ENCODE peak calls at places on chromosome 5, in four cellular contexts. Y is astrocyte of the spinal cord, G is left cardiac atrium, I is B cell. J is an unnamed sample.

GRCh38 chr5:44294492-44294891 is 94.7 kb downstream of the FGF10 start:
- DNase-seq in Y (no peak), G (peak; percentile 56), I (no peak), J (peak; percentile 51)

GRCh38 chr5:591746-592145 is 20.4 kb upstream of the CEP72 start:
- DNase-seq in Y (no peak), G (no peak), I (no peak), J (no peak)

GRCh38 chr5:134445841-134446818 is 34.4 kb upstream of the CDKN2AIPNL start:
- DNase-seq in Y (no peak), G (no peak), I (peak; percentile 61), J (no peak)

GRCh38 chr5:154884424-154884823 is 26.0 kb downstream of the CNOT8 start:
- DNase-seq in Y (no peak), G (no peak), I (no peak), J (no peak)

GRCh38 chr5:179373101-179373934 is 28.1 kb upstream of the ADAMTS2 start:
- DNase-seq in Y (no peak), G (no peak), I (no peak), J (no peak)

GRCh38 chr5:119400248-119400647 is 44.4 kb downstream of the TNFAIP8 start:
- DNase-seq in Y (no peak), G (no peak), I (no peak), J (no peak)

GRCh38 chr5:31516802-31517201 is 15.1 kb downstream of the DROSHA start:
- DNase-seq in Y (no peak), G (no peak), I (no peak), J (no peak)

GRCh38 chr5:150561571-150562295 is 53.8 kb downstream of the NDST1 start:
- DNase-seq in Y (no peak), G (no peak), I (no peak), J (no peak)

GRCh38 chr5:74540582-74540981 is 99.9 kb downstream of the ENC1 start:
- DNase-seq in Y (no peak), G (no peak), I (no peak), J (no peak)

GRCh38 chr5:93850311-93850710 is 108.9 kb upstream of the POU5F2 start:
- DNase-seq in Y (no peak), G (no peak), I (no peak), J (no peak)

GRCh38 chr5:181133610-181134231 is 2.8 kb upstream of the OR2V1 start:
- DNase-seq in Y (peak; percentile 31), G (peak; percentile 76), I (no peak), J (peak; percentile 67)

GRCh38 chr5:11719888-11720481 is 184.3 kb downstream of the CTNND2 start:
- DNase-seq in Y (peak; percentile 30), G (peak; percentile 45), I (no peak), J (no peak)

GRCh38 chr5:44002381-44002901 is 386.8 kb downstream of the FGF10 start:
- DNase-seq in Y (peak; percentile 28), G (no peak), I (no peak), J (peak; percentile 51)

GRCh38 chr5:91109634-91110033 is 273.5 kb downstream of the ARRDC3 start:
- DNase-seq in Y (peak; percentile 54), G (no peak), I (no peak), J (peak; percentile 52)

GRCh38 chr5:15943487-15943886 is 236.1 kb downstream of the MARCHF11 start:
- DNase-seq in Y (peak; percentile 28), G (no peak), I (no peak), J (no peak)

GRCh38 chr5:126597156-126597555 is 2.1 kb upstream of the ALDH7A1 start:
- DNase-seq in Y (peak; percentile 76), G (no peak), I (no peak), J (no peak)

GRCh38 chr5:155126573-155126972 is 113.0 kb downstream of the KIF4B start:
- DNase-seq in Y (no peak), G (no peak), I (no peak), J (no peak)

GRCh38 chr5:73612799-73613198 is 13.2 kb upstream of the ARHGEF28 start:
- DNase-seq in Y (no peak), G (no peak), I (no peak), J (no peak)